ENCODE peak calls at places on chromosomes 6 and 20, in ten cellular contexts. One of them, this sample, is unnamed.

GRCh38 chr6:13362432-13362831 is 34.1 kb upstream of the TBC1D7 start:
- DNase-seq in body of pancreas: no peak
- DNase-seq in transverse colon: no peak
- DNase-seq in NT2/D1: no peak
- DNase-seq in esophagus squamous epithelium: no peak
- DNase-seq in lung: no peak
- DNase-seq in HCT116: no peak
- DNase-seq in neural progenitor cell: no peak
- DNase-seq in cardiac muscle cell: peak; percentile 89
- DNase-seq in tibial artery: no peak
- DNase-seq in this sample: no peak

GRCh38 chr20:38504368-38505090 is 31.9 kb downstream of the RALGAPB start:
- DNase-seq in body of pancreas: no peak
- DNase-seq in transverse colon: no peak
- DNase-seq in NT2/D1: no peak
- DNase-seq in esophagus squamous epithelium: no peak
- DNase-seq in lung: no peak
- DNase-seq in HCT116: no peak
- DNase-seq in neural progenitor cell: no peak
- DNase-seq in cardiac muscle cell: no peak
- DNase-seq in tibial artery: no peak
- DNase-seq in this sample: no peak

GRCh38 chr20:17735206-17735804 is 35.5 kb downstream of the BANF2 start:
- DNase-seq in body of pancreas: peak; percentile 38
- DNase-seq in transverse colon: no peak
- DNase-seq in NT2/D1: no peak
- DNase-seq in esophagus squamous epithelium: no peak
- DNase-seq in lung: no peak
- DNase-seq in HCT116: no peak
- DNase-seq in neural progenitor cell: no peak
- DNase-seq in cardiac muscle cell: peak; percentile 52
- DNase-seq in tibial artery: no peak
- DNase-seq in this sample: peak; percentile 27

GRCh38 chr6:42007753-42008528 is 42.4 kb upstream of the TAF8 start:
- DNase-seq in body of pancreas: no peak
- DNase-seq in transverse colon: no peak
- DNase-seq in NT2/D1: no peak
- DNase-seq in esophagus squamous epithelium: no peak
- DNase-seq in lung: no peak
- DNase-seq in HCT116: no peak
- DNase-seq in neural progenitor cell: no peak
- DNase-seq in cardiac muscle cell: no peak
- DNase-seq in tibial artery: no peak
- DNase-seq in this sample: peak; percentile 60

GRCh38 chr20:63664861-63665594 is 6.9 kb downstream of the RTEL1 start:
- DNase-seq in body of pancreas: no peak
- DNase-seq in transverse colon: no peak
- DNase-seq in NT2/D1: no peak
- DNase-seq in esophagus squamous epithelium: no peak
- DNase-seq in lung: no peak
- DNase-seq in HCT116: no peak
- DNase-seq in neural progenitor cell: peak; percentile 78
- DNase-seq in cardiac muscle cell: peak; percentile 50
- DNase-seq in tibial artery: no peak
- DNase-seq in this sample: no peak

GRCh38 chr6:98203170-98203806 is 631.1 kb upstream of the POU3F2 start:
- DNase-seq in body of pancreas: no peak
- DNase-seq in transverse colon: no peak
- DNase-seq in NT2/D1: no peak
- DNase-seq in esophagus squamous epithelium: no peak
- DNase-seq in lung: no peak
- DNase-seq in HCT116: no peak
- DNase-seq in neural progenitor cell: peak; percentile 48
- DNase-seq in cardiac muscle cell: no peak
- DNase-seq in tibial artery: no peak
- DNase-seq in this sample: no peak

GRCh38 chr6:42522021-42522420 is 41.8 kb upstream of the UBR2 start:
- DNase-seq in body of pancreas: no peak
- DNase-seq in transverse colon: no peak
- DNase-seq in NT2/D1: no peak
- DNase-seq in esophagus squamous epithelium: no peak
- DNase-seq in lung: no peak
- DNase-seq in HCT116: no peak
- DNase-seq in neural progenitor cell: no peak
- DNase-seq in cardiac muscle cell: peak; percentile 32
- DNase-seq in tibial artery: no peak
- DNase-seq in this sample: no peak

GRCh38 chr6:154602296-154602695 is 91.8 kb upstream of the CNKSR3 start:
- DNase-seq in body of pancreas: no peak
- DNase-seq in transverse colon: no peak
- DNase-seq in NT2/D1: no peak
- DNase-seq in esophagus squamous epithelium: no peak
- DNase-seq in lung: no peak
- DNase-seq in HCT116: no peak
- DNase-seq in neural progenitor cell: no peak
- DNase-seq in cardiac muscle cell: no peak
- DNase-seq in tibial artery: no peak
- DNase-seq in this sample: no peak

GRCh38 chr20:3783516-3784225 is 2.4 kb upstream of the SPEF1 start:
- DNase-seq in body of pancreas: no peak
- DNase-seq in transverse colon: no peak
- DNase-seq in NT2/D1: no peak
- DNase-seq in esophagus squamous epithelium: no peak
- DNase-seq in lung: no peak
- DNase-seq in HCT116: no peak
- DNase-seq in neural progenitor cell: no peak
- DNase-seq in cardiac muscle cell: no peak
- DNase-seq in tibial artery: no peak
- DNase-seq in this sample: no peak

GRCh38 chr20:3783068-3783489 is 1.8 kb upstream of the SPEF1 start:
- DNase-seq in body of pancreas: peak; percentile 37
- DNase-seq in transverse colon: no peak
- DNase-seq in NT2/D1: no peak
- DNase-seq in esophagus squamous epithelium: no peak
- DNase-seq in lung: no peak
- DNase-seq in HCT116: no peak
- DNase-seq in neural progenitor cell: no peak
- DNase-seq in cardiac muscle cell: no peak
- DNase-seq in tibial artery: no peak
- DNase-seq in this sample: no peak

GRCh38 chr20:3782597-3782996 is 1.3 kb upstream of the SPEF1 start:
- DNase-seq in body of pancreas: no peak
- DNase-seq in transverse colon: no peak
- DNase-seq in NT2/D1: no peak
- DNase-seq in esophagus squamous epithelium: no peak
- DNase-seq in lung: no peak
- DNase-seq in HCT116: no peak
- DNase-seq in neural progenitor cell: no peak
- DNase-seq in cardiac muscle cell: no peak
- DNase-seq in tibial artery: no peak
- DNase-seq in this sample: no peak

GRCh38 chr20:3778976-3779375 is 2.3 kb downstream of the SPEF1 start:
- DNase-seq in body of pancreas: no peak
- DNase-seq in transverse colon: no peak
- DNase-seq in NT2/D1: no peak
- DNase-seq in esophagus squamous epithelium: no peak
- DNase-seq in lung: no peak
- DNase-seq in HCT116: no peak
- DNase-seq in neural progenitor cell: no peak
- DNase-seq in cardiac muscle cell: no peak
- DNase-seq in tibial artery: no peak
- DNase-seq in this sample: no peak

DNA sequence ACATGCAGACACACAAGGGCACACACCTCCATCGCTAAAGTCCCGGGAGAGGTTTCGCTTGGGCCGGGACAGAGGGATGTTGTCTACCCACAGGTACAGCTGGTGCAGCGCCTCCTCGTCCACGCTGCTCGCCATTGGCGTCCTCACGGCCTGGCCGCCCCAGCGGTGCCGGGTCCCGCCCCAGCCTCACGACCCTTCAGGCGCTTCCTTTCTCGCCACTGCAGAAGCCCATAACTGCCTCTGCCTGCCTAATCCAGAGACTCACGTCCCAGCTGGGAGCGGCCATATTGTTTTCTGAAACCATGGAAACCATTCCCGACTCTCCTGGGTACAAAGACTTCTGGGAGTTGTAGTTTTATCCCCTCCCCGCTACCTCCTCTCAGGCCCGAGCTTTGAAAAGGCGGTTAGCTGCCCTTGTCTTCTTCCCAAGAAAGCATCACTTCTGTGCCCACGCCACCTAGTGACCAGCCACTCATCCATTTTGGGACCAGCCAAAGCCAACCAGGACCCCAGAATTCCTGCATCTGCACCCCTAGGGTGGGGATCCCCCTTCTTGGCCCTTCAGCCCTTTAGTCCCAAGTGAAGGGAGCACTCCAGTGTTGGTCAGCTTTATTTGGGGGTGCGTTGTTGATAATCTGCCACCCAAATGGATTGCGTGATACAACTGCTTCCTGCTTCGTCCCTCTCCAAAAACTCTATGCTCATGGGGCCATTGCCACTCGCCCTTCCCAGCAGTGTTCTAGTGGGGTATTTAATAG is at the start of gene SPEF1:
- DNase-seq in body of pancreas: peak; percentile 86
- DNase-seq in transverse colon: peak; percentile 79
- DNase-seq in NT2/D1: peak; percentile 95
- DNase-seq in esophagus squamous epithelium: no peak
- DNase-seq in lung: peak; percentile 84
- DNase-seq in HCT116: peak; percentile 92
- DNase-seq in neural progenitor cell: peak; percentile 97
- DNase-seq in cardiac muscle cell: peak; percentile 94
- DNase-seq in tibial artery: peak; percentile 83
- DNase-seq in this sample: peak; percentile 94
- H3K4me3 ChIP-seq in body of pancreas: no peak within 1 kb of the TSS
- H3K4me3 ChIP-seq in transverse colon: peak within 1 kb of the TSS; percentile 39
- H3K4me3 ChIP-seq in NT2/D1: peak within 1 kb of the TSS; percentile 19
- H3K4me3 ChIP-seq in esophagus squamous epithelium: peak within 1 kb of the TSS; percentile 17
- H3K4me3 ChIP-seq in lung: no peak within 1 kb of the TSS
- H3K4me3 ChIP-seq in HCT116: peak within 1 kb of the TSS; percentile 55
- H3K4me3 ChIP-seq in neural progenitor cell: peak within 1 kb of the TSS; percentile 42
- H3K4me3 ChIP-seq in cardiac muscle cell: peak within 1 kb of the TSS; percentile 25
- H3K4me3 ChIP-seq in tibial artery: peak within 1 kb of the TSS; percentile 39
- H3K4me3 ChIP-seq in this sample: no peak within 1 kb of the TSS

GRCh38 chr6:31733734-31734133 is 2.6 kb downstream of the CLIC1 start:
- DNase-seq in body of pancreas: no peak
- DNase-seq in transverse colon: no peak
- DNase-seq in NT2/D1: no peak
- DNase-seq in esophagus squamous epithelium: no peak
- DNase-seq in lung: no peak
- DNase-seq in HCT116: no peak
- DNase-seq in neural progenitor cell: no peak
- DNase-seq in cardiac muscle cell: no peak
- DNase-seq in tibial artery: no peak
- DNase-seq in this sample: no peak

GRCh38 chr6:31730631-31731086 is 1.6 kb upstream of the DDAH2 start:
- DNase-seq in body of pancreas: no peak
- DNase-seq in transverse colon: no peak
- DNase-seq in NT2/D1: no peak
- DNase-seq in esophagus squamous epithelium: no peak
- DNase-seq in lung: no peak
- DNase-seq in HCT116: no peak
- DNase-seq in neural progenitor cell: peak; percentile 38
- DNase-seq in cardiac muscle cell: no peak
- DNase-seq in tibial artery: no peak
- DNase-seq in this sample: no peak

GRCh38 chr6:31729979-31730630 is 1.0 kb upstream of the DDAH2 start:
- DNase-seq in body of pancreas: peak; percentile 82
- DNase-seq in transverse colon: peak; percentile 90
- DNase-seq in NT2/D1: peak; percentile 80
- DNase-seq in esophagus squamous epithelium: no peak
- DNase-seq in lung: peak; percentile 77
- DNase-seq in HCT116: peak; percentile 56
- DNase-seq in neural progenitor cell: peak; percentile 98
- DNase-seq in cardiac muscle cell: peak; percentile 93
- DNase-seq in tibial artery: peak; percentile 92
- DNase-seq in this sample: peak; percentile 64

GRCh38 chr6:31734247-31734702 is 2.1 kb downstream of the CLIC1 start:
- DNase-seq in body of pancreas: no peak
- DNase-seq in transverse colon: no peak
- DNase-seq in NT2/D1: no peak
- DNase-seq in esophagus squamous epithelium: no peak
- DNase-seq in lung: no peak
- DNase-seq in HCT116: no peak
- DNase-seq in neural progenitor cell: no peak
- DNase-seq in cardiac muscle cell: no peak
- DNase-seq in tibial artery: no peak
- DNase-seq in this sample: no peak

DNA sequence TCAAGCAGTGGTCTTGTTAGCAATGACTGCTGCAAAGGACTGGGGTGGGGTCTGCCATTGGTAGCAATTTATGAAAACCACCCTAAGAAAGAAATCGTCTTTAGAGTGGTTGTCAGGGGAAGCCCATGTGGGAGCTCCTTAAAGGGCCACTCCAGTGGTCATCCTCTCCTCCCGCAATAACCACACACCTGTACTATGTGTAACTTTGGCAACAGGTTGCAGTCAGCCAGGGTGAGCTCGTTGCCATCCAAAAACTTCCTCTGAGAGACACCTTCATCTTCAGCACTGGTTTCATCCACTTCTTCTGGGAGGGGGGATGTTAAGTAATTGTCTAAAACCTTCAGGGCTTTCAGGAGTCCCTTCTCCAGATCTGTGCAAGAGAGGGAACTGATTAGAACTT is 2.9 kb upstream of the DDAH2 start:
- DNase-seq in body of pancreas: no peak
- DNase-seq in transverse colon: no peak
- DNase-seq in NT2/D1: no peak
- DNase-seq in esophagus squamous epithelium: no peak
- DNase-seq in lung: no peak
- DNase-seq in HCT116: no peak
- DNase-seq in neural progenitor cell: no peak
- DNase-seq in cardiac muscle cell: no peak
- DNase-seq in tibial artery: no peak
- DNase-seq in this sample: no peak
- H3K36me3 ChIP-seq in body of pancreas: peaks cover 9% of the 10 kb centered on the region
- H3K36me3 ChIP-seq in transverse colon: peaks cover 28% of the 10 kb centered on the region
- H3K36me3 ChIP-seq in NT2/D1: peaks cover 56% of the 10 kb centered on the region
- H3K36me3 ChIP-seq in esophagus squamous epithelium: peaks cover 56% of the 10 kb centered on the region
- H3K36me3 ChIP-seq in lung: peaks cover 9% of the 10 kb centered on the region
- H3K36me3 ChIP-seq in HCT116: peaks cover 31% of the 10 kb centered on the region
- H3K36me3 ChIP-seq in neural progenitor cell: peaks cover 5% of the 10 kb centered on the region
- H3K36me3 ChIP-seq in cardiac muscle cell: peaks cover 28% of the 10 kb centered on the region
- H3K36me3 ChIP-seq in tibial artery: peaks cover 45% of the 10 kb centered on the region
- H3K36me3 ChIP-seq in this sample: peaks cover 37% of the 10 kb centered on the region

DNA sequence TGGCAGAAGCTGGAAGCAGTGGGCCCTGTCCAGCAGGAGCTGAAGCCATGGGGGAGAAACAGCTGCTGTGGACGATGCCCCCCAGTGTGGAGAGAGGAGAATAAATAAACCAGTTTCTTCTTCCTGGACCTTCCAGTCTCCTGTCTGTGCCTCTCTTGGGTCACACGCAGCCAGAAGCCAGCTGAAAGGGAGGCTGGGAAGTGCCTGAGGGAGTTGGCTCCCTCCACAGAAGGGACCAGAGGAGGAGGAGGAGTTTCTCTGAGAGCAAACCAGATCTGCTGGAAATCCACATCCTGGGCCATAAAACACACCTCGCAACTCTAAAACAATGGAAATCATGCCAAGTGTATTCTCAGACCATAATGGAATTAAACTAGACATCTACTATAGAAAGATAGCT is 577.0 kb downstream of the CDH26 start:
- DNase-seq in body of pancreas: no peak
- DNase-seq in transverse colon: no peak
- DNase-seq in NT2/D1: no peak
- DNase-seq in esophagus squamous epithelium: no peak
- DNase-seq in lung: no peak
- DNase-seq in HCT116: no peak
- DNase-seq in neural progenitor cell: no peak
- DNase-seq in cardiac muscle cell: no peak
- DNase-seq in tibial artery: no peak
- DNase-seq in this sample: no peak
- H3K9me3 ChIP-seq in body of pancreas: no peaks in the 10 kb centered on the region
- H3K9me3 ChIP-seq in transverse colon: no peaks in the 10 kb centered on the region
- H3K9me3 ChIP-seq in NT2/D1: no peaks in the 10 kb centered on the region
- H3K9me3 ChIP-seq in esophagus squamous epithelium: no peaks in the 10 kb centered on the region
- H3K9me3 ChIP-seq in lung: no peaks in the 10 kb centered on the region
- H3K9me3 ChIP-seq in HCT116: peaks cover 17% of the 10 kb centered on the region
- H3K9me3 ChIP-seq in neural progenitor cell: no peaks in the 10 kb centered on the region
- H3K9me3 ChIP-seq in cardiac muscle cell: no peaks in the 10 kb centered on the region
- H3K9me3 ChIP-seq in tibial artery: no peaks in the 10 kb centered on the region
- H3K9me3 ChIP-seq in this sample: no peaks in the 10 kb centered on the region

GRCh38 chr6:138101946-138102731 is 5.1 kb downstream of the PERP start:
- DNase-seq in body of pancreas: no peak
- DNase-seq in transverse colon: no peak
- DNase-seq in NT2/D1: no peak
- DNase-seq in esophagus squamous epithelium: no peak
- DNase-seq in lung: no peak
- DNase-seq in HCT116: no peak
- DNase-seq in neural progenitor cell: no peak
- DNase-seq in cardiac muscle cell: no peak
- DNase-seq in tibial artery: no peak
- DNase-seq in this sample: no peak
- H3K4me3 ChIP-seq in body of pancreas: no peak overlapping the region
- H3K4me3 ChIP-seq in transverse colon: no peak overlapping the region
- H3K4me3 ChIP-seq in NT2/D1: no peak overlapping the region
- H3K4me3 ChIP-seq in esophagus squamous epithelium: peak overlapping the region; percentile 1
- H3K4me3 ChIP-seq in lung: no peak overlapping the region
- H3K4me3 ChIP-seq in HCT116: no peak overlapping the region
- H3K4me3 ChIP-seq in neural progenitor cell: no peak overlapping the region
- H3K4me3 ChIP-seq in cardiac muscle cell: no peak overlapping the region
- H3K4me3 ChIP-seq in tibial artery: no peak overlapping the region
- H3K4me3 ChIP-seq in this sample: no peak overlapping the region